ENCODE peak calls at places on chromosomes 4 and X, in seven cellular contexts. L, K, C, Q, D, F and V are unnamed samples.

GRCh38 chr4:30555778-30556177 is 164.4 kb upstream of the PCDH7 start:
- DNase-seq in Q (no peak), L (no peak), F (no peak), D (no peak), K (no peak), C (no peak), V (no peak)

GRCh38 chr4:112857461-112857860 is 192.0 kb upstream of the ANK2 start:
- DNase-seq in K (no peak), L (no peak), D (no peak), F (peak), Q (no peak), C (no peak), V (no peak)

GRCh38 chrX:24241822-24242648 is 71.8 kb downstream of the SUPT20HL2 start:
- DNase-seq in L (no peak), F (no peak), D (peak), Q (no peak), C (no peak), K (no peak), V (no peak)

GRCh38 chrX:41542151-41542935 is 95.2 kb downstream of the NYX start:
- DNase-seq in Q (no peak), C (no peak), D (no peak), L (no peak), K (no peak), F (no peak), V (no peak)

GRCh38 chr4:71906096-71906495 is 122.2 kb upstream of the GC start:
- DNase-seq in C (no peak), Q (no peak), F (no peak), D (no peak), K (no peak), L (no peak), V (no peak)

GRCh38 chr4:174538123-174538875 is 16.0 kb upstream of the HPGD start:
- DNase-seq in C (no peak), D (no peak), Q (no peak), L (no peak), F (no peak), K (no peak), V (no peak)

GRCh38 chrX:39247536-39247935 is 446.3 kb downstream of the MID1IP1 start:
- DNase-seq in Q (no peak), K (no peak), F (no peak), D (no peak), L (no peak), C (no peak), V (no peak)

GRCh38 chr4:52664479-52664878 is 5.4 kb upstream of the USP46 start:
- DNase-seq in C (no peak), Q (no peak), D (no peak), K (no peak), L (no peak), F (peak), V (no peak)

GRCh38 chrX:106170318-106170717 is 2.2 kb downstream of the PWWP3B start:
- DNase-seq in L (no peak), F (no peak), Q (no peak), K (no peak), C (no peak), D (no peak), V (no peak)

GRCh38 chr4:153518001-153518400 is 51.8 kb downstream of the TMEM131L start:
- DNase-seq in L (no peak), K (no peak), F (no peak), C (no peak), Q (no peak), D (no peak), V (no peak)

GRCh38 chr4:95409127-95409526 is 139.6 kb downstream of the UNC5C start:
- DNase-seq in L (no peak), F (peak), D (no peak), K (no peak), Q (no peak), C (no peak), V (no peak)

GRCh38 chr4:140986045-140986444 is 147.2 kb downstream of the RNF150 start:
- DNase-seq in K (no peak), F (no peak), C (no peak), L (no peak), Q (no peak), D (no peak), V (no peak)

GRCh38 chr4:13543648-13544555 is at the start of gene NKX3-2:
- DNase-seq in F (peak), L (no peak), D (no peak), Q (no peak), C (no peak), K (no peak), V (no peak)

GRCh38 chr4:39134674-39135073 is 47.7 kb upstream of the WDR19 start:
- DNase-seq in L (no peak), F (no peak), Q (no peak), K (no peak), C (no peak), D (no peak), V (no peak)